ENCODE peak calls at places on chromosomes 3 and 15, in four cellular contexts. I is OCI-LY7, X is psoas muscle, K is heart left ventricle. O is an unnamed sample. For H3K4me1, the result is how much of the 10 kb centered on the place peaks cover.

GRCh38 chr15:94110476-94111130 is 120.8 kb upstream of the MCTP2 start:
- DNase-seq in I (no peak), X (no peak), K (no peak), O (no peak)

GRCh38 chr3:126355777-126356372 is 1.3 kb downstream of the KLF15 start:
- DNase-seq in I (peak), X (peak), K (peak), O (peak)

GRCh38 chr15:90062023-90062728 is 40.1 kb downstream of the IDH2 start:
- DNase-seq in I (peak), X (no peak), K (peak), O (peak)

GRCh38 chr3:33717866-33718594 is at the start of gene CLASP2:
- DNase-seq in I (peak), X (peak), K (peak), O (peak)

GRCh38 chr3:69342074-69342473 is 43.8 kb downstream of the FRMD4B start:
- DNase-seq in I (no peak), X (no peak), K (no peak), O (no peak)

GRCh38 chr15:90059208-90059985 is 42.9 kb downstream of the IDH2 start:
- DNase-seq in I (peak), X (peak), K (peak), O (peak)

GRCh38 chr3:128854382-128854939 is 25.0 kb upstream of the ACAD9 start:
- DNase-seq in I (peak), X (no peak), K (no peak), O (no peak)

GRCh38 chr3:168047190-168047795 is 48.4 kb downstream of the GOLIM4 start:
- DNase-seq in I (peak), X (no peak), K (no peak), O (no peak)

GRCh38 chr3:50297384-50297775 is 1.8 kb downstream of the HYAL3 start:
- DNase-seq in I (no peak), X (no peak), K (no peak), O (no peak)

GRCh38 chr3:178518660-178519396 is 17.4 kb upstream of the KCNMB2 start:
- DNase-seq in I (no peak), X (no peak), K (no peak), O (no peak)

GRCh38 chr15:76060098-76060989 is 559 bp downstream of the TMEM266 start:
- DNase-seq in I (no peak), X (no peak), K (no peak), O (no peak)

GRCh38 chr3:10142707-10143560 is 1.4 kb downstream of the VHL start:
- DNase-seq in I (peak), X (no peak), K (peak), O (peak)

GRCh38 chr15:100740105-100740504 is 137.7 kb downstream of the ASB7 start:
- DNase-seq in I (no peak), X (no peak), K (no peak), O (no peak)

GRCh38 chr3:108041253-108041652 is 49.6 kb downstream of the CD47 start:
- DNase-seq in I (no peak), X (no peak), K (no peak), O (no peak)

GRCh38 chr15:90029024-90029423 is 27.9 kb downstream of the ZNF710 start:
- DNase-seq in I (no peak), X (no peak), K (no peak), O (no peak)

GRCh38 chr3:132135628-132136333 is 101.0 kb upstream of the CPNE4 start:
- DNase-seq in I (no peak), X (no peak), K (no peak), O (no peak)

GRCh38 chr3:116064646-116065045 is 380.6 kb downstream of the LSAMP start:
- DNase-seq in I (no peak), X (no peak), K (no peak), O (no peak)

GRCh38 chr15:66409565-66410108 is 22.9 kb downstream of the MAP2K1 start:
- DNase-seq in I (no peak), X (no peak), K (no peak), O (no peak)

GRCh38 chr3:120516142-120516541 is 65.3 kb upstream of the FSTL1 start:
- DNase-seq in I (no peak), X (no peak), K (no peak), O (no peak)

GRCh38 chr3:100810671-100811070 is 101.4 kb downstream of the TFG start:
- DNase-seq in I (no peak), X (no peak), K (no peak), O (no peak)

GRCh38 chr15:52749250-52749649 is 40.9 kb downstream of the ONECUT1 start:
- DNase-seq in I (peak), X (no peak), K (no peak), O (no peak)

GRCh38 chr15:98888839-98889479 is 118.6 kb downstream of the PGPEP1L start:
- DNase-seq in I (no peak), X (no peak), K (no peak), O (no peak)

GRCh38 chr3:70911719-70912118 is 599.3 kb upstream of the MDFIC2 start:
- DNase-seq in I (no peak), X (no peak), K (no peak), O (no peak)

GRCh38 chr15:74826372-74826819 is at the start of gene CPLX3:
- DNase-seq in I (no peak), X (no peak), K (no peak), O (peak)

GRCh38 chr15:41944313-41944940 is 27.9 kb downstream of the EHD4 start:
- DNase-seq in I (no peak), X (peak), K (peak), O (peak)

GRCh38 chr15:69222002-69222474 is 61.6 kb downstream of the GLCE start:
- DNase-seq in I (no peak), X (no peak), K (no peak), O (no peak)

GRCh38 chr3:143121240-143122088 is 1.9 kb downstream of the CHST2 start:
- DNase-seq in I (peak), X (peak), K (peak), O (peak)

GRCh38 chr3:118477768-118478167 is 556.9 kb downstream of the IGSF11 start:
- DNase-seq in I (no peak), X (no peak), K (no peak), O (no peak)

GRCh38 chr15:39273805-39274411 is 307.0 kb upstream of the THBS1 start:
- DNase-seq in I (no peak), X (no peak), K (no peak), O (no peak)

GRCh38 chr15:81312790-81313543 is 11.0 kb downstream of the STARD5 start:
- DNase-seq in I (no peak), X (peak), K (peak), O (peak)

GRCh38 chr15:54559405-54560064 is 581.3 kb downstream of the UNC13C start:
- DNase-seq in I (no peak), X (peak), K (peak), O (peak)

GRCh38 chr15:65476942-65477341 is 40.5 kb downstream of the DPP8 start:
- DNase-seq in I (no peak), X (no peak), K (no peak), O (no peak)

GRCh38 chr15:41043276-41043675 is 72.8 kb downstream of the INO80 start:
- DNase-seq in I (no peak), X (no peak), K (no peak), O (no peak)

GRCh38 chr3:97575742-97576141 is 188.8 kb upstream of the ARL6 start:
- DNase-seq in I (no peak), X (no peak), K (no peak), O (no peak)

GRCh38 chr3:66622756-66623452 is 122.1 kb upstream of the LRIG1 start:
- DNase-seq in I (no peak), X (no peak), K (no peak), O (no peak)

GRCh38 chr3:71873093-71873611 is 88.2 kb upstream of the PROK2 start:
- DNase-seq in I (no peak), X (no peak), K (no peak), O (no peak)

GRCh38 chr3:32236377-32236776 is 2.1 kb upstream of the CMTM8 start:
- DNase-seq in I (no peak), X (no peak), K (no peak), O (no peak)

GRCh38 chr15:48449734-48450133 is 118.5 kb downstream of the DUT start:
- DNase-seq in I (no peak), X (no peak), K (no peak), O (no peak)
- H3K27ac ChIP-seq in I (no peak), X (no peak), K (no peak), O (no peak)

GRCh38 chr15:96343529-96344072 is 13.1 kb downstream of the NR2F2 start:
- DNase-seq in I (no peak), X (peak), K (no peak), O (peak)

GRCh38 chr15:96345560-96346389 is 15.3 kb downstream of the NR2F2 start:
- DNase-seq in I (no peak), X (peak), K (peak), O (peak)

GRCh38 chr15:96344706-96345559 is 14.4 kb downstream of the NR2F2 start:
- DNase-seq in I (no peak), X (peak), K (no peak), O (peak)

GRCh38 chr15:96342611-96343528 is 12.4 kb downstream of the NR2F2 start:
- DNase-seq in I (no peak), X (no peak), K (no peak), O (no peak)

DNA sequence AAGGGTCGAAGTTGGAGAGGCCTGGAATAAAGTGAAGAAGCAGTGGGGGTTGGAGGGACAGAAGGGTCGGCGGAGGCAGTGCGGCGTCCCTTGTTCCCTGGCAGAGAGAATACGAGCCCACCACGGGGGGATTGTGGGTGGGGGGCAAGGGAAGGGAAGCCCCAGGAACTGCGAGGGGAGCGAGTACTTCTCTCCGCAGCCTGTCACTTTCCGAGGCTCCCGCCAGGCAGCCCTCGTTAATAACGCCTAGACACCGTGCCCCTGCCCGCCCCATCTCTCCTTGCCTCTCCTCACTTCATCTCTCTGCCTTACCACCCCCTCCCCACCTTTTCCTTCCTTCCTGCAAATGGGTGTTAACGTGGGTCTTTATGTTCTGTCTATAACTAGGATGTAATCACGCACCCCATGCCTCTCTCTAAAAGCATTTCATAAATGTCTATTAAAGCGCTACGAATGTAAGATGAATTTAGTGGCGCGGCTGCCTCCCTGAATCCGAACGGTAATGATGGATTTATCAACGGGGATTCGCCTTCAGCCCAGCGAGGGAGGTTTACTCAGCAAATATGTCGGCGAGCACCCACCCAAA is 13.7 kb downstream of the NR2F2 start:
- DNase-seq in I (no peak), X (no peak), K (no peak), O (no peak)
- H3K4me3 ChIP-seq in I (no peak), X (peak), K (peak), O (peak)

GRCh38 chr3:122728756-122729514 is 48.3 kb downstream of the PARP14 start:
- DNase-seq in I (no peak), X (no peak), K (no peak), O (no peak)
- H3K4me1 ChIP-seq in I (under half), X (under half), K (under half), O (under half)

GRCh38 chr15:78944669-78945407 is at the start of gene CTSH:
- DNase-seq in I (peak), X (peak), K (peak), O (peak)
- H3K27ac ChIP-seq in I (no peak), X (peak), K (peak), O (peak)